ENCODE peak calls at places on chromosomes 1 and 21, in eight cellular contexts. K, Q, O, P, M, W, R and G are unnamed samples.

GRCh38 chr1:236518343-236518742 is 5.4 kb upstream of the LGALS8 start:
- DNase-seq in R (no peak), P (no peak), O (no peak), Q (no peak), W (no peak), M (no peak), K (no peak), G (peak)

GRCh38 chr21:45545691-45546531 is 3.7 kb upstream of the SLC19A1 start:
- DNase-seq in W (no peak), R (no peak), M (no peak), P (no peak), K (no peak), O (no peak), Q (no peak), G (no peak)

GRCh38 chr21:44074315-44074958 is 32.8 kb upstream of the PWP2 start:
- DNase-seq in M (no peak), W (no peak), K (no peak), R (no peak), Q (no peak), P (no peak), O (no peak), G (no peak)

GRCh38 chr1:201085902-201086735 is 26.1 kb downstream of the CACNA1S start:
- DNase-seq in O (peak), R (peak), Q (peak), M (no peak), K (peak), P (no peak), W (peak), G (peak)

GRCh38 chr1:113579256-113580018 is 179.8 kb downstream of the PHTF1 start:
- DNase-seq in W (no peak), K (peak), O (no peak), R (no peak), Q (no peak), M (no peak), P (no peak), G (peak)

GRCh38 chr1:87786218-87786617 is 457.5 kb downstream of the LMO4 start:
- DNase-seq in O (no peak), R (no peak), Q (no peak), K (no peak), M (no peak), W (no peak), P (no peak), G (no peak)

GRCh38 chr1:12047120-12047876 is 15.8 kb upstream of the TNFRSF8 start:
- DNase-seq in P (peak), W (no peak), Q (no peak), R (no peak), K (no peak), O (no peak), M (no peak), G (no peak)

GRCh38 chr1:1974834-1975233 is 28.8 kb downstream of the CFAP74 start:
- DNase-seq in W (no peak), R (no peak), O (no peak), Q (peak), K (no peak), P (no peak), M (no peak), G (no peak)

GRCh38 chr1:225845633-225846259 is 35.8 kb downstream of the EPHX1 start:
- DNase-seq in W (peak), P (no peak), Q (peak), R (peak), O (peak), M (no peak), K (peak), G (peak)

GRCh38 chr1:46768445-46768844 is 30.4 kb upstream of the CYP4B1 start:
- DNase-seq in Q (no peak), R (no peak), O (no peak), W (no peak), P (no peak), K (no peak), M (no peak), G (no peak)

GRCh38 chr1:94351441-94351840 is 66.7 kb upstream of the ABCD3 start:
- DNase-seq in K (no peak), M (no peak), P (no peak), W (no peak), R (no peak), Q (no peak), O (no peak), G (no peak)

GRCh38 chr21:37149411-37149810 is 76.4 kb downstream of the TTC3 start:
- DNase-seq in Q (no peak), R (no peak), P (peak), W (no peak), K (peak), O (no peak), M (no peak), G (peak)

GRCh38 chr1:153773004-153773921 is 1.9 kb upstream of the SLC27A3 start:
- DNase-seq in O (no peak), K (no peak), R (no peak), W (peak), P (no peak), Q (no peak), M (no peak), G (peak)

GRCh38 chr1:153774036-153774435 is 1.2 kb upstream of the SLC27A3 start:
- DNase-seq in W (no peak), Q (no peak), P (no peak), R (no peak), M (no peak), O (no peak), K (no peak), G (no peak)

GRCh38 chr1:153771241-153771640 is 4.0 kb upstream of the SLC27A3 start:
- DNase-seq in Q (no peak), O (no peak), R (no peak), W (no peak), K (no peak), P (no peak), M (no peak), G (no peak)

GRCh38 chr1:153770812-153771211 is 4.4 kb upstream of the SLC27A3 start:
- DNase-seq in P (no peak), K (no peak), M (no peak), O (no peak), Q (no peak), R (no peak), W (no peak), G (no peak)

GRCh38 chr1:153771841-153772593 is 3.2 kb upstream of the SLC27A3 start:
- DNase-seq in M (no peak), P (no peak), W (no peak), Q (peak), O (peak), K (no peak), R (no peak), G (no peak)
- H3K4me3 ChIP-seq in M (no peak), P (no peak), W (no peak), Q (no peak), O (no peak), K (no peak), R (no peak), G (no peak)

DNA sequence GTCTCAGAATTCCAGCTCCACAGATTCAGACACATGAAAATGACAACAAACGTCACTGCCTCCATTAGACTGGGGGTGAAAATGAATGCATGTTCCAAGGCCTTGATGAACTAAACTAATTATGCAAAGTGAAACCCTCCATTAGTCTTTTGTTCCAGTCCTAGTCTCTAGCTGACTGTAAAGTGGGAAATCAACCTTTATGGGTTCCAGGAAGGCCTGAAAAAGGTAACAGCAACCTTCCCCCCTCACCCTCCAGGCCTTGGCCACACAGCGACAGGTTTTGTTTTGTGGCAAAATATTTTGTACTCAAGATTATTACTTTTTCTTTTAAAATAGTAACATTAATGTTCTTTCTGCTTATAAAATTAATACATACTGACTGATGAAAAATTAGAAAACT is 60.7 kb downstream of the CD2 start:
- DNase-seq in O (no peak), W (no peak), R (no peak), K (no peak), Q (no peak), P (no peak), M (no peak), G (no peak)
- H3K4me3 ChIP-seq in O (no peak), W (no peak), R (no peak), K (no peak), Q (no peak), P (no peak), M (no peak), G (no peak)

GRCh38 chr1:107829083-107829771 is 135.8 kb downstream of the VAV3 start:
- DNase-seq in W (no peak), R (no peak), O (no peak), M (no peak), P (no peak), K (no peak), Q (no peak), G (peak)
- H3K4me3 ChIP-seq in W (no peak), R (no peak), O (no peak), M (no peak), P (no peak), K (no peak), Q (no peak), G (no peak)

GRCh38 chr1:167511374-167511986 is 6.8 kb downstream of the CD247 start:
- DNase-seq in M (no peak), K (no peak), O (no peak), R (no peak), P (no peak), Q (no peak), W (no peak), G (no peak)

GRCh38 chr1:167510880-167511279 is 7.4 kb downstream of the CD247 start:
- DNase-seq in W (no peak), M (no peak), Q (no peak), P (no peak), K (no peak), R (no peak), O (no peak), G (no peak)

GRCh38 chr1:167510244-167510643 is 8.1 kb downstream of the CD247 start:
- DNase-seq in K (no peak), M (no peak), Q (no peak), P (no peak), W (no peak), R (no peak), O (no peak), G (no peak)

GRCh38 chr1:167507719-167508118 is 10.6 kb downstream of the CD247 start:
- DNase-seq in W (no peak), Q (no peak), O (no peak), R (no peak), M (no peak), P (no peak), K (no peak), G (no peak)

DNA sequence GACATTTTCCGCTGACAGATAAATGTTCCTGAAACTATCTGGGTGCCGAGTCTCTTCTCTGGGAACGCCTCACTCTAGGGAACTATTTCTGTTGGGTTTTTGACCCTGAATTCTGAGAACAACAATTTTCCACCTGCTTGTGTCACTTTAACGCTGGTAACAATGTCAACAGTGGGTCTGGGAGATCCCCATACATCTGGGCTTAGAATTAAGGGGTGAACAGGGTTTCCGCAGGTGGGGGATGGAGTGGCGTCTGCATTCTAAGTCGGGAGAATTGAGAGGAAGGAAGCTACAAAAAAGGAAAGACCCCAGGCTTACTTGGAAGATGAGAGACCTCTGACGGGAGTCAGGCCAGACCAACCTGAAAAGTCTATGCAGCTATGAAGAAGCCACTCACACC is 8.7 kb downstream of the CD247 start:
- DNase-seq in P (no peak), K (no peak), R (no peak), W (no peak), M (no peak), Q (no peak), O (no peak), G (no peak)
- H3K4me3 ChIP-seq in P (no peak), K (no peak), R (no peak), W (no peak), M (no peak), Q (no peak), O (no peak), G (no peak)

DNA sequence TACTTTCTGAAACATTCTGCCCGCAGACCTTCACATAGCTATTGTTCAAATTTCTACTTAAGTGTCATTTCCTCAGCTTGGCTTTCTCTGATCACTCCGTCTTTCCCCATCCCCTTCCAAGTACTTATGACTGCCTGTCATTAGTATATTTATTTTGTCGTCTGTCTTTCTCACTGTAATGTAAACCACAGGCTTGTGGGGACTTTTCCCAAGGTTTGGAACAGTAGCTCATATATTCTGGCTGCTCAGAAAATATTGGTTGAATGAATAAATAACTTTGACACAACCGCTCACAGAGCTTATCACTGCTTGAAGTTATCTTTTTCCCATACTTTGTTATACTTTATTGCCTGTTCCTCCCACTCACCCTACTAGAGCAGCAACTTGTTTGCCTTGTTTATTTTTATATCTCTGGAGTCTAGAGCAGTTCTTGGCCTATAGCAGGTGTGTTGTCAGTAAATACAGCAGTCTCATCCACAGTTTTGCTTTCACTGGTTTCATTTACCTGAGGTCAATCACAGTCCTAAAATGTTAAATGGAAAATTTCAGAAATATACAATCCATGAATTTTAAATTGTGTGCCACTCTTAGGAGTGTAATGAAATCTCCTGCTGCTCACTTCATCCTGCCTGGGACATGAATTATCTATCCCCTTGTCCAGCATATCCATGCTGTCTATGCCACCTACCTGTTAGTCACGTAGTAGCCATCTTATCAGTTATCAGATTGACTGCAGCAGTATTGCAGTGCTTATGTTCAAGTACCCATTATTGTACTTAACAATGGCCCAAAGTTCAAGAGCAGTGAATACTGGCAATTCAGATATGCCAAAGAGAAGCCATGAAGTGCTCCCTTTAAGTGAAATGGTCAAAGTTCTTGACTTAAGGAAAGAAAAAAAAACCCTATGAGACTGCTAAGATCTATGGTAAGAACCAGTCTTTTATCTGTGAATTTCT is 2.4 kb upstream of the CNIH4 start:
- DNase-seq in M (no peak), W (no peak), K (no peak), P (no peak), Q (no peak), O (no peak), R (no peak), G (no peak)
- H3K4me3 ChIP-seq in M (no peak), W (no peak), K (no peak), P (no peak), Q (no peak), O (no peak), R (no peak), G (no peak)

DNA sequence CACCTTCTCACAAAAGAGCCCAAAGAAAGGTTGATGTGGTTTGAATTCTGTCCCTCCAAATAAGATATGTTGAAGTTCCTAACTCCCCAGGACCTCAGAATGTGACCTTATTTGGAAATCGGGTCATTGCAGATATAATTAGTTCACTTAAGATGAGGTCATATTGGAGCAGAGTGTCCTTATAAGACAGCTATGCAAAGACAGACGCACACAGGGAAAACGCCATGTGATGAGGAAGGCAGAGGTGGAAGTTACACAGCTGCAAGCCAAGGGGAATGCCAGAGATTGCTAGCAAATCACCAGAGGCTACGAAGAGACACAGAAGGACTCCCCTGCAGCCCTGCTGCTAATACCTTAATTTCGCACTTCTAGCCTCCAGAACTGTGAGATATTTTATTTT is 5.2 kb upstream of the ABCB10 start:
- DNase-seq in R (peak), K (no peak), O (no peak), M (no peak), Q (no peak), P (no peak), W (no peak), G (peak)
- H3K4me3 ChIP-seq in R (no peak), K (no peak), O (no peak), M (no peak), Q (no peak), P (no peak), W (no peak), G (no peak)

GRCh38 chr1:240999826-241000225 is 357.2 kb downstream of the RGS7 start:
- DNase-seq in R (no peak), Q (peak), W (no peak), O (no peak), K (no peak), M (no peak), P (no peak), G (no peak)
- H3K4me3 ChIP-seq in R (no peak), Q (no peak), W (no peak), O (no peak), K (no peak), M (no peak), P (no peak), G (no peak)

DNA sequence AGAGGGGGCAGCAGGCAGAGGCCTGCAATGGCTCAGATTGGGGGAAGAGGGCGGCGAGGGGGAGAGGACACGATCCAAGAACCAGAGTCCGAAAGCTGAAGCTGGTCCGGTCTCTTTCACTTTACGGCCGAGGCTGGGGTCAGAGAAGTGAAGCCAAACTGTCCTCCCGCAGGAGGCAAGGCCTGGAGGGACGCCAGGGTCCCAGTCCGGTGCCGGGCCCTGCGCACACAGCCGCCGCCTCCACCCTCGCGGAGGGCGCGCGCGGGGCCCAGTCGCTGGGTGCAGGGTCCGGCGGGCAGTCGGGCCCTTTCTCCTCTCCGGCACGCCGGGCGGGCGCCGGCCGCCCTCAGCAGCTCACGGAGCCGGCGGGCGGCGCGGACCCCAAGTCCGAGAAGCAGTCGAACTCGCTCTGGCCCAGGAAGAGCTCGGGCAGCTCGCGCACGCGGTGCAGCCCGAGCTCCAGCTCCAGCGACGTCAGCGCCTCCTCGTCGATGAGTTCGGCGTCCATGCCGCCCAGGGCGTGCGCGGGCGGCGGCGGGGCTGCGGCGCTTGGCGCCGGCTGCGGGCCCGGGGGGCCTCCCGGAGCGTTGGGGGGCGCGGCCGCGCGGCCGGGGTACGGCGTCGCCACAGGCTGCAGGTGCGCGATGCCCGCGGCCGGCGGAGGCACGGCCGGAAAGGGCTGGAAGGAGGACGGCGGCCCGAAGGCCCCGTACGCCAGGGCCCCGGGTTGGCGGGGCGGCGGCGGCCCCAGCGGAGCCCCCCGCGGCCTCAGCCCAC is 748 bp downstream of the CITED4 start:
- DNase-seq in W (no peak), R (peak), M (no peak), O (peak), Q (peak), K (no peak), P (no peak), G (no peak)
- H3K4me3 ChIP-seq in W (peak), R (peak), M (peak), O (peak), Q (peak), K (peak), P (peak), G (peak)